ENCODE peak calls at places on chromosomes 2 and 18, in nine cellular contexts. T is OCI-LY7; X is H1; Q is CD4-positive, CD25-positive, alpha-beta regulatory T cell; M is cardiac muscle cell; U is upper lobe of right lung; A is pancreas; F is heart left ventricle; L is CD8-positive, alpha-beta memory T cell. H is an unnamed sample.

GRCh38 chr2:223086360-223086981 is 34.5 kb downstream of the KCNE4 start:
- DNase-seq in T (no peak), X (no peak), Q (no peak), M (no peak), U (no peak), A (no peak), F (no peak), L (no peak), H (no peak)

GRCh38 chr18:22606563-22607283 is 189.0 kb upstream of the CTAGE1 start:
- DNase-seq in T (no peak), X (no peak), Q (no peak), M (peak; percentile 90), U (no peak), A (no peak), F (no peak), L (no peak), H (no peak)

GRCh38 chr2:17867133-17867532 is 11.3 kb upstream of the KCNS3 start:
- DNase-seq in T (no peak), X (no peak), Q (no peak), M (no peak), U (no peak), A (no peak), F (no peak), L (no peak), H (no peak)

GRCh38 chr2:18749912-18750526 is 160.7 kb upstream of the NT5C1B start:
- DNase-seq in T (peak; percentile 53), X (peak; percentile 54), Q (peak; percentile 3), M (peak; percentile 80), U (no peak), A (peak; percentile 7), F (peak; percentile 61), L (no peak), H (peak; percentile 35)

GRCh38 chr2:62662548-62662947 is 43.0 kb upstream of the EHBP1 start:
- DNase-seq in T (no peak), X (no peak), Q (no peak), M (no peak), U (no peak), A (no peak), F (no peak), L (no peak), H (no peak)

GRCh38 chr2:105032476-105032875 is 5.4 kb upstream of the MRPS9 start:
- DNase-seq in T (no peak), X (no peak), Q (no peak), M (no peak), U (no peak), A (no peak), F (no peak), L (no peak), H (no peak)

GRCh38 chr18:68219867-68220266 is 495.0 kb downstream of the TMX3 start:
- DNase-seq in T (no peak), X (no peak), Q (no peak), M (peak; percentile 48), U (no peak), A (no peak), F (no peak), L (no peak), H (no peak)

GRCh38 chr2:165369936-165370296 is 99.6 kb upstream of the CSRNP3 start:
- DNase-seq in T (no peak), X (no peak), Q (no peak), M (no peak), U (no peak), A (no peak), F (no peak), L (no peak), H (no peak)

GRCh38 chr2:1993711-1994682 is 249.7 kb upstream of the PXDN start:
- DNase-seq in T (no peak), X (no peak), Q (no peak), M (peak; percentile 29), U (no peak), A (no peak), F (no peak), L (no peak), H (no peak)

GRCh38 chr2:43041167-43041566 is 185.2 kb downstream of the ZFP36L2 start:
- DNase-seq in T (no peak), X (no peak), Q (no peak), M (no peak), U (peak; percentile 47), A (no peak), F (no peak), L (no peak), H (no peak)

GRCh38 chr2:43039376-43040080 is 186.9 kb downstream of the ZFP36L2 start:
- DNase-seq in T (no peak), X (no peak), Q (no peak), M (no peak), U (peak; percentile 54), A (no peak), F (no peak), L (no peak), H (no peak)

GRCh38 chr2:43038034-43038719 is 188.2 kb downstream of the ZFP36L2 start:
- DNase-seq in T (no peak), X (no peak), Q (no peak), M (peak; percentile 56), U (peak; percentile 41), A (no peak), F (no peak), L (no peak), H (peak; percentile 90)

GRCh38 chr2:43040084-43040854 is 186.1 kb downstream of the ZFP36L2 start:
- DNase-seq in T (no peak), X (no peak), Q (no peak), M (no peak), U (peak; percentile 52), A (no peak), F (no peak), L (no peak), H (no peak)

DNA sequence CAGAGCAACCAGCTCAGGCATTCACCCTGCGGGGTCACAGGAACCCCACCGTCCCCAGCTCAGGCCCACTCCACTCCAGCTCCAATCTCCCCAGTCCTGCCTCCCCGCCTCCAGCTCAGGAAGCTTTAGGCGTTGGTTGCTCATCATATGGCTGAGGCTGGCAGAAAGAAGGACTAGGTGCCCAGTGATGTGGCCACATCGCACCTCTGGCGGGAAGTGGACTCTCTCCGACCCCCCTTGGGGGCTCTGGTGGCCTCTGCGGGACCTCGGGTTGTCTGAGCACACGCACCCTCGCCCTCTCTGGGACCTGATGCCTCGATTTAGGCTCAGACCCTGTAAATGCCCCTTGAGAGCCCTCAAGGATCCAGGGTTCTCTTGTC is 187.7 kb downstream of the ZFP36L2 start:
- DNase-seq in T (no peak), X (no peak), Q (no peak), M (no peak), U (no peak), A (no peak), F (no peak), L (no peak), H (no peak)
- H3K27ac ChIP-seq in T (no peak overlapping the region), X (no peak overlapping the region), Q (no peak overlapping the region), M (no peak overlapping the region), U (no peak overlapping the region), A (no peak overlapping the region), F (no peak overlapping the region), L (no peak overlapping the region), H (peak overlapping the region; percentile 73)

GRCh38 chr18:62777814-62778213 is 62.5 kb downstream of the PHLPP1 start:
- DNase-seq in T (no peak), X (no peak), Q (no peak), M (no peak), U (no peak), A (no peak), F (no peak), L (no peak), H (no peak)

GRCh38 chr18:62778976-62779869 is 63.9 kb downstream of the PHLPP1 start:
- DNase-seq in T (no peak), X (no peak), Q (no peak), M (no peak), U (no peak), A (no peak), F (no peak), L (no peak), H (no peak)

GRCh38 chr18:62784338-62784965 is 69.1 kb downstream of the PHLPP1 start:
- DNase-seq in T (no peak), X (no peak), Q (peak; percentile 34), M (peak; percentile 64), U (no peak), A (no peak), F (no peak), L (no peak), H (no peak)

GRCh38 chr18:62781893-62782292 is 66.6 kb downstream of the PHLPP1 start:
- DNase-seq in T (no peak), X (no peak), Q (no peak), M (peak; percentile 79), U (no peak), A (no peak), F (no peak), L (no peak), H (no peak)

GRCh38 chr18:62781262-62781661 is 65.9 kb downstream of the PHLPP1 start:
- DNase-seq in T (no peak), X (no peak), Q (no peak), M (no peak), U (no peak), A (no peak), F (no peak), L (no peak), H (no peak)
- H3K27ac ChIP-seq in T (no peak overlapping the region), X (peak overlapping the region; percentile 12), Q (no peak overlapping the region), M (no peak overlapping the region), U (no peak overlapping the region), A (no peak overlapping the region), F (no peak overlapping the region), L (no peak overlapping the region), H (no peak overlapping the region)

GRCh38 chr2:9524291-9524690 is 31.3 kb downstream of the ADAM17 start:
- DNase-seq in T (no peak), X (no peak), Q (no peak), M (no peak), U (no peak), A (no peak), F (no peak), L (no peak), H (no peak)
- H3K27ac ChIP-seq in T (no peak overlapping the region), X (no peak overlapping the region), Q (no peak overlapping the region), M (no peak overlapping the region), U (no peak overlapping the region), A (no peak overlapping the region), F (no peak overlapping the region), L (no peak overlapping the region), H (no peak overlapping the region)

DNA sequence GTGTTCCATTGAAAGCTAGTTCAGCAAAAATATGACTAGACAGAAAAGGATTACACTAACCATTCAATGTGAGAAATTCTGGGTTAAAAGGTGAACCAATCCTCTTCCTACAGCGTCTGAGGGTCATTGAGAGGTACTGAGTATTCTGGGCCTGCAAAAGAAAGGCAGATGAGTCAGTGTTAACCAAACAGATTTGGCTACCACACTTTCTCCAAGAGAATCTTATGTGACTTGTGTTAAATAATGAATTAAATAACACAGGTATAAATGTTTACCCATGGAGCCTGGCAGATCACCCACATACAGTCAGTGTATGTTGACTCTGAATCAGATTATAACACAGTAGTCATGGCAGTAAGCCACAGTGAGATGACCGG is 266.1 kb downstream of the MREG start:
- DNase-seq in T (no peak), X (no peak), Q (no peak), M (no peak), U (no peak), A (no peak), F (no peak), L (no peak), H (no peak)
- H3K27ac ChIP-seq in T (no peak overlapping the region), X (no peak overlapping the region), Q (no peak overlapping the region), M (no peak overlapping the region), U (no peak overlapping the region), A (no peak overlapping the region), F (no peak overlapping the region), L (no peak overlapping the region), H (no peak overlapping the region)

H was measured in SK-N-SH.